ENCODE peak calls at places on chromosomes 5 and 9, in ten cellular contexts. F is fibroblast of lung; Z is SK-N-SH; N is endothelial cell of umbilical vein; O is B cell; C is KBM-7; K is HT1080; Q is WTC11; S is naive thymus-derived CD4-positive, alpha-beta T cell; W is AG04449. P is an unnamed sample.

GRCh38 chr5:144189800-144190429 is 19.2 kb downstream of the KCTD16 start:
- DNase-seq in S (peak), Z (peak), F (peak), O (peak), W (no peak), Q (no peak), N (peak), K (peak), C (peak), P (peak)

GRCh38 chr5:173395257-173395932 is 67.2 kb upstream of the STC2 start:
- DNase-seq in C (no peak), F (peak), O (no peak), Z (no peak), N (no peak), W (peak), S (no peak), Q (peak), K (peak), P (no peak)

GRCh38 chr9:76567086-76567485 is 108.1 kb downstream of the GCNT1 start:
- DNase-seq in S (no peak), Z (no peak), Q (no peak), F (no peak), W (no peak), C (no peak), O (no peak), K (peak), N (no peak), P (no peak)

GRCh38 chr5:179176571-179177230 is 116.5 kb downstream of the ZNF354C start:
- DNase-seq in Z (no peak), K (no peak), Q (no peak), C (no peak), N (no peak), F (peak), W (no peak), S (no peak), O (no peak), P (no peak)

GRCh38 chr5:101942321-101942882 is 353.7 kb downstream of the SLCO4C1 start:
- DNase-seq in Q (peak), N (peak), W (no peak), C (peak), S (no peak), O (no peak), Z (peak), F (peak), K (peak), P (peak)

GRCh38 chr5:167050568-167051214 is 1240.8 kb upstream of the WWC1 start:
- DNase-seq in F (peak), S (no peak), O (no peak), K (peak), W (no peak), N (peak), Z (no peak), C (no peak), Q (peak), P (peak)

GRCh38 chr9:106307670-106308069 is 555.3 kb upstream of the ZNF462 start:
- DNase-seq in N (no peak), F (peak), S (no peak), C (peak), W (no peak), Q (no peak), K (peak), Z (no peak), O (no peak), P (no peak)

GRCh38 chr9:87206064-87206661 is 258.9 kb upstream of the GAS1 start:
- DNase-seq in F (peak), N (no peak), O (no peak), S (no peak), Q (no peak), Z (no peak), W (peak), K (peak), C (no peak), P (no peak)

GRCh38 chr5:152349683-152350526 is 55.2 kb downstream of the NMUR2 start:
- DNase-seq in W (no peak), F (peak), Q (peak), Z (peak), S (no peak), C (peak), K (no peak), N (peak), O (no peak), P (peak)

GRCh38 chr5:176614805-176615478 is 5.0 kb upstream of the GPRIN1 start:
- DNase-seq in K (peak), S (no peak), F (peak), C (no peak), Z (no peak), O (no peak), Q (no peak), N (peak), W (no peak), P (no peak)

GRCh38 chr9:128323786-128324185 is 1.1 kb downstream of the COQ4 start:
- DNase-seq in Z (no peak), W (no peak), F (no peak), Q (no peak), O (no peak), N (no peak), K (no peak), S (no peak), C (no peak), P (no peak)

GRCh38 chr5:65076251-65076869 is 307.6 kb downstream of the CWC27 start:
- DNase-seq in Q (peak), C (peak), O (peak), Z (no peak), S (peak), F (peak), W (peak), K (peak), N (peak), P (peak)

GRCh38 chr9:70696694-70697335 is 282.4 kb upstream of the KLF9 start:
- DNase-seq in Z (no peak), O (no peak), F (no peak), Q (no peak), C (no peak), K (no peak), N (no peak), W (no peak), S (no peak), P (no peak)

GRCh38 chr9:13131396-13131795 is 148.1 kb downstream of the MPDZ start:
- DNase-seq in K (no peak), C (no peak), O (no peak), W (no peak), Q (no peak), F (no peak), Z (no peak), N (no peak), S (no peak), P (no peak)

GRCh38 chr9:108103294-108103693 is 613.7 kb upstream of the KLF4 start:
- DNase-seq in S (no peak), Z (no peak), O (no peak), N (no peak), F (peak), Q (no peak), W (no peak), C (no peak), K (peak), P (no peak)

GRCh38 chr9:4490705-4491620 is 695 bp downstream of the SLC1A1 start:
- DNase-seq in Z (peak), K (no peak), N (peak), W (no peak), O (peak), F (no peak), Q (peak), S (no peak), C (no peak), P (no peak)

GRCh38 chr9:104339692-104340091 is 164.4 kb upstream of the OR13F1 start:
- DNase-seq in Q (no peak), S (no peak), F (no peak), N (no peak), Z (no peak), W (no peak), C (no peak), K (peak), O (no peak), P (no peak)

GRCh38 chr9:110947645-110948044 is 90.6 kb downstream of the LPAR1 start:
- DNase-seq in S (no peak), O (no peak), Q (no peak), N (no peak), K (no peak), F (no peak), W (no peak), C (no peak), Z (no peak), P (no peak)